ENCODE peak calls at places on chromosome 13, in eight cellular contexts. U is tibial artery, F is AG04449, W is Panc1, Z is foreskin fibroblast, O is epithelial cell of esophagus, X is breast epithelium, G is HCT116. Y is an unnamed sample.

GRCh38 chr13:102948006-102948405 is 102.2 kb downstream of the ERCC5 start:
- DNase-seq in U (no peak), F (no peak), W (no peak), Z (peak; percentile 33), O (peak; percentile 23), X (no peak), G (no peak), Y (no peak)

GRCh38 chr13:104875008-104875762 is 1660.3 kb downstream of the EFNB2 start:
- DNase-seq in U (no peak), F (no peak), W (no peak), Z (no peak), O (no peak), X (no peak), G (no peak), Y (no peak)

GRCh38 chr13:114004416-114005205 is 30.7 kb upstream of the C13orf46 start:
- DNase-seq in U (peak; percentile 67), F (no peak), W (no peak), Z (no peak), O (no peak), X (no peak), G (no peak), Y (no peak)

GRCh38 chr13:51895906-51896888 is 34.4 kb downstream of the CCDC70 start:
- DNase-seq in U (no peak), F (peak; percentile 21), W (peak; percentile 17), Z (peak; percentile 82), O (peak; percentile 58), X (no peak), G (peak; percentile 29), Y (no peak)

GRCh38 chr13:80436571-80437169 is 95.7 kb upstream of the SPRY2 start:
- DNase-seq in U (no peak), F (no peak), W (no peak), Z (peak; percentile 87), O (no peak), X (no peak), G (no peak), Y (no peak)

GRCh38 chr13:41389580-41389979 is 67.8 kb upstream of the RGCC start:
- DNase-seq in U (no peak), F (no peak), W (no peak), Z (no peak), O (no peak), X (no peak), G (no peak), Y (no peak)

GRCh38 chr13:40433577-40433976 is 232.9 kb downstream of the FOXO1 start:
- DNase-seq in U (no peak), F (no peak), W (no peak), Z (no peak), O (no peak), X (no peak), G (no peak), Y (no peak)

GRCh38 chr13:40060318-40061007 is 405.0 kb downstream of the COG6 start:
- DNase-seq in U (no peak), F (peak; percentile 12), W (no peak), Z (peak; percentile 75), O (peak; percentile 99), X (peak; percentile 89), G (no peak), Y (peak; percentile 86)

GRCh38 chr13:71858647-71859046 is 8.4 kb downstream of the DACH1 start:
- DNase-seq in U (no peak), F (no peak), W (no peak), Z (no peak), O (no peak), X (no peak), G (no peak), Y (no peak)

GRCh38 chr13:37651891-37652290 is 53.3 kb upstream of the POSTN start:
- DNase-seq in U (no peak), F (no peak), W (no peak), Z (peak; percentile 42), O (no peak), X (no peak), G (no peak), Y (no peak)

GRCh38 chr13:93603043-93603442 is 376.4 kb downstream of the GPC6 start:
- DNase-seq in U (no peak), F (peak; percentile 67), W (no peak), Z (peak; percentile 96), O (peak; percentile 91), X (no peak), G (no peak), Y (no peak)

GRCh38 chr13:31675521-31675953 is 63.8 kb upstream of the RXFP2 start:
- DNase-seq in U (no peak), F (no peak), W (no peak), Z (peak; percentile 83), O (no peak), X (no peak), G (no peak), Y (no peak)

GRCh38 chr13:59479629-59480028 is 684.1 kb downstream of the DIAPH3 start:
- DNase-seq in U (no peak), F (no peak), W (no peak), Z (no peak), O (no peak), X (no peak), G (no peak), Y (no peak)

GRCh38 chr13:85377783-85378182 is 421.4 kb downstream of the SLITRK6 start:
- DNase-seq in U (no peak), F (no peak), W (no peak), Z (no peak), O (peak; percentile 89), X (no peak), G (no peak), Y (no peak)

GRCh38 chr13:24995225-24995804 is 100.6 kb upstream of the PABPC3 start:
- DNase-seq in U (no peak), F (peak; percentile 45), W (no peak), Z (peak; percentile 89), O (peak; percentile 89), X (no peak), G (peak; percentile 77), Y (no peak)

GRCh38 chr13:91399189-91400093 is 1.0 kb downstream of the GPC5 start:
- DNase-seq in U (peak; percentile 59), F (no peak), W (no peak), Z (peak; percentile 2), O (no peak), X (no peak), G (no peak), Y (no peak)

GRCh38 chr13:43269037-43269476 is 245.7 kb downstream of the DNAJC15 start:
- DNase-seq in U (no peak), F (peak; percentile 97), W (peak; percentile 81), Z (peak; percentile 89), O (peak; percentile 96), X (no peak), G (no peak), Y (no peak)

GRCh38 chr13:40672310-40673060 is 6.0 kb upstream of the FOXO1 start:
- DNase-seq in U (no peak), F (no peak), W (no peak), Z (peak; percentile 86), O (peak; percentile 90), X (no peak), G (peak; percentile 57), Y (no peak)

GRCh38 chr13:20960663-20961309 is 58.2 kb upstream of the XPO4 start:
- DNase-seq in U (no peak), F (no peak), W (no peak), Z (no peak), O (no peak), X (no peak), G (no peak), Y (peak; percentile 62)
- H3K4me3 ChIP-seq in U (no peak overlapping the region), F (no peak overlapping the region), W (peak overlapping the region; percentile 14), Z (no peak overlapping the region), O (no peak overlapping the region), X (no peak overlapping the region), G (peak overlapping the region; percentile 29), Y (no peak overlapping the region)

GRCh38 chr13:57716295-57716694 is 84.8 kb downstream of the PCDH17 start:
- DNase-seq in U (no peak), F (no peak), W (no peak), Z (no peak), O (peak; percentile 18), X (no peak), G (no peak), Y (no peak)
- H3K4me3 ChIP-seq in U (no peak overlapping the region), F (no peak overlapping the region), W (no peak overlapping the region), Z (no peak overlapping the region), O (no peak overlapping the region), X (no peak overlapping the region), G (no peak overlapping the region), Y (no peak overlapping the region)

GRCh38 chr13:97278395-97279078 is 56.4 kb downstream of the MBNL2 start:
- DNase-seq in U (no peak), F (no peak), W (no peak), Z (peak; percentile 19), O (peak; percentile 89), X (no peak), G (no peak), Y (no peak)
- H3K4me3 ChIP-seq in U (no peak overlapping the region), F (no peak overlapping the region), W (no peak overlapping the region), Z (no peak overlapping the region), O (no peak overlapping the region), X (no peak overlapping the region), G (peak overlapping the region; percentile 31), Y (no peak overlapping the region)

GRCh38 chr13:95643009-95643408 is 1.5 kb downstream of the DZIP1 start:
- DNase-seq in U (no peak), F (no peak), W (no peak), Z (peak; percentile 11), O (no peak), X (no peak), G (no peak), Y (no peak)

GRCh38 chr13:95643471-95643813 is 1.1 kb downstream of the DZIP1 start:
- DNase-seq in U (no peak), F (no peak), W (no peak), Z (no peak), O (peak; percentile 39), X (no peak), G (no peak), Y (no peak)

GRCh38 chr13:95643814-95644598 is 500 bp downstream of the DZIP1 start:
- DNase-seq in U (no peak), F (no peak), W (no peak), Z (peak; percentile 77), O (peak; percentile 35), X (no peak), G (no peak), Y (no peak)

GRCh38 chr13:95641961-95642621 is 2.4 kb downstream of the DZIP1 start:
- DNase-seq in U (peak; percentile 69), F (no peak), W (no peak), Z (peak; percentile 75), O (peak; percentile 58), X (no peak), G (no peak), Y (no peak)

DNA sequence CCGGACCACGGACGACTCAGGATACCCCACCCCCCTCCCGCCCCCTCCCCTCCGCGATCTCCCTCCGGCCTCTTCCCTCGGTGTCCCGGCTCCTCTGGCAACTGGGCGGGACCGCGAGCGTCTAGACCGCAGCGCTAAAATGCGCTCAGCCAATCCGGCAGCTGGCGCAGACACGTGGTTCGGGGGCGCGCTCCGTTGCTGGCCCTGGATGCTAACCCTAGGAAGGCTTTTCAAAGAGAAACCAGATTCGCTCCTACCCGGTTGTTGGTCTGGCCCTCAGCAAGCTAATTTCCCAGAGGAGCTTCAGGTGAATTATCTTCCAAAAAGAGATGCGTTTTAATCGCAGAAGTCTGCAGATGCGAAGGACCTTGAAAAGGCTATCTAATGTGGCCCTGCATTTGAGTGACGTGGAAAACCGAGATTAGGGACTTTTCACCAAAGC is at the start of gene DZIP1:
- DNase-seq in U (peak; percentile 79), F (no peak), W (peak; percentile 12), Z (peak; percentile 96), O (peak; percentile 73), X (peak; percentile 37), G (no peak), Y (peak; percentile 92)
- H3K4me3 ChIP-seq in U (peak within 1 kb of the TSS; percentile 70), F (peak within 1 kb of the TSS; percentile 70), W (peak within 1 kb of the TSS; percentile 67), Z (peak within 1 kb of the TSS; percentile 82), O (peak within 1 kb of the TSS; percentile 54), X (peak within 1 kb of the TSS; percentile 63), G (no peak within 1 kb of the TSS), Y (peak within 1 kb of the TSS; percentile 28)

Y was measured in lower leg skin.